ENCODE peak calls at places on chromosomes 2 and 18, in nine cellular contexts. U, Q, H, V, O, I, K, E and M are unnamed samples.

GRCh38 chr2:134232868-134233732 is 20.8 kb upstream of the MGAT5 start:
- DNase-seq in V (no peak), I (no peak), H (peak; percentile 48), O (peak; percentile 28), K (no peak), U (no peak), E (no peak), Q (no peak), M (peak; percentile 81)

GRCh38 chr18:48676756-48677368 is 138.0 kb downstream of the CTIF start:
- DNase-seq in H (peak; percentile 16), V (peak; percentile 82), I (peak; percentile 79), K (peak; percentile 86), E (peak; percentile 85), O (peak; percentile 27), U (no peak), Q (peak; percentile 61), M (peak; percentile 73)

GRCh38 chr2:67845557-67846114 is 217.2 kb downstream of the C1D start:
- DNase-seq in Q (no peak), V (no peak), H (no peak), U (no peak), K (no peak), O (no peak), I (no peak), E (no peak), M (no peak)

GRCh38 chr2:120502761-120503160 is 156.8 kb downstream of the INHBB start:
- DNase-seq in V (no peak), E (no peak), K (no peak), Q (no peak), U (no peak), O (no peak), I (no peak), H (no peak), M (no peak)

GRCh38 chr18:79643049-79643765 is 36.4 kb upstream of the CTDP1 start:
- DNase-seq in V (peak; percentile 72), I (no peak), Q (peak; percentile 37), K (no peak), U (peak; percentile 47), E (no peak), H (no peak), O (no peak), M (peak; percentile 13)

GRCh38 chr2:109457811-109458210 is 156.0 kb downstream of the SEPTIN10 start:
- DNase-seq in V (no peak), E (no peak), O (no peak), I (no peak), U (peak; percentile 58), Q (no peak), H (no peak), K (peak; percentile 66), M (no peak)

GRCh38 chr18:28114472-28114871 is 62.5 kb downstream of the CDH2 start:
- DNase-seq in U (no peak), E (no peak), V (no peak), H (peak; percentile 86), K (no peak), O (peak; percentile 63), Q (no peak), I (no peak), M (no peak)

GRCh38 chr2:239945751-239946569 is 79.2 kb downstream of the NDUFA10 start:
- DNase-seq in Q (no peak), I (peak; percentile 3), V (peak; percentile 32), E (no peak), O (no peak), U (peak; percentile 62), K (peak; percentile 54), H (no peak), M (no peak)

GRCh38 chr2:198004173-198004572 is 199.8 kb downstream of the PLCL1 start:
- DNase-seq in O (no peak), I (no peak), E (no peak), U (no peak), K (no peak), H (peak; percentile 2), Q (no peak), V (no peak), M (no peak)

GRCh38 chr2:204109681-204110080 is 173.1 kb downstream of the ICOS start:
- DNase-seq in H (no peak), U (no peak), K (no peak), V (no peak), I (peak; percentile 11), Q (no peak), O (no peak), E (no peak), M (no peak)

GRCh38 chr2:130241041-130241707 is 42.9 kb upstream of the TUBA3E start:
- DNase-seq in O (peak; percentile 57), H (peak; percentile 39), E (no peak), K (no peak), U (no peak), I (no peak), Q (no peak), V (no peak), M (no peak)

GRCh38 chr18:9404565-9405060 is 70.0 kb downstream of the TWSG1 start:
- DNase-seq in Q (peak; percentile 22), H (peak; percentile 70), O (no peak), I (no peak), E (no peak), U (no peak), V (no peak), K (no peak), M (no peak)

GRCh38 chr2:230932556-230933511 is 7.8 kb upstream of the GPR55 start:
- DNase-seq in U (peak; percentile 84), K (peak; percentile 63), I (no peak), O (peak; percentile 19), H (no peak), V (peak; percentile 57), Q (no peak), E (peak; percentile 36), M (no peak)

GRCh38 chr18:23977709-23978483 is 36.7 kb upstream of the TTC39C start:
- DNase-seq in O (no peak), E (no peak), Q (peak; percentile 44), I (no peak), H (peak; percentile 50), K (no peak), U (no peak), V (no peak), M (no peak)

GRCh38 chr18:61926532-61926931 is 33.7 kb upstream of the RNF152 start:
- DNase-seq in U (no peak), I (no peak), H (no peak), V (no peak), K (no peak), E (no peak), Q (no peak), O (no peak), M (no peak)

GRCh38 chr2:68643874-68644485 is 601 bp downstream of the PROKR1 start:
- DNase-seq in V (no peak), U (no peak), Q (no peak), E (no peak), K (no peak), I (no peak), H (no peak), O (no peak), M (no peak)

GRCh38 chr2:74919827-74920226 is 38.6 kb upstream of the POLE4 start:
- DNase-seq in I (peak; percentile 69), V (peak; percentile 83), E (peak; percentile 73), H (no peak), Q (peak; percentile 79), K (peak; percentile 65), U (no peak), O (peak; percentile 26), M (peak; percentile 62)

GRCh38 chr2:72945450-72946019 is 28.2 kb downstream of the EMX1 start:
- DNase-seq in V (no peak), E (no peak), I (no peak), K (no peak), Q (no peak), H (no peak), O (no peak), U (no peak), M (no peak)

GRCh38 chr18:30350263-30350662 is 692.3 kb downstream of the DSC3 start:
- DNase-seq in E (no peak), U (no peak), I (no peak), H (no peak), V (no peak), O (no peak), Q (no peak), K (no peak), M (no peak)

GRCh38 chr2:20106746-20107145 is 55.3 kb upstream of the LAPTM4A start:
- DNase-seq in H (no peak), Q (no peak), V (peak; percentile 68), E (peak; percentile 66), I (peak; percentile 87), O (peak; percentile 38), K (no peak), U (no peak), M (no peak)
- H3K4me3 ChIP-seq in H (no peak overlapping the region), Q (no peak overlapping the region), V (peak overlapping the region; percentile 19), E (peak overlapping the region; percentile 44), I (peak overlapping the region; percentile 46), O (peak overlapping the region; percentile 42), K (peak overlapping the region; percentile 45), U (peak overlapping the region; percentile 32), M (no peak overlapping the region)

DNA sequence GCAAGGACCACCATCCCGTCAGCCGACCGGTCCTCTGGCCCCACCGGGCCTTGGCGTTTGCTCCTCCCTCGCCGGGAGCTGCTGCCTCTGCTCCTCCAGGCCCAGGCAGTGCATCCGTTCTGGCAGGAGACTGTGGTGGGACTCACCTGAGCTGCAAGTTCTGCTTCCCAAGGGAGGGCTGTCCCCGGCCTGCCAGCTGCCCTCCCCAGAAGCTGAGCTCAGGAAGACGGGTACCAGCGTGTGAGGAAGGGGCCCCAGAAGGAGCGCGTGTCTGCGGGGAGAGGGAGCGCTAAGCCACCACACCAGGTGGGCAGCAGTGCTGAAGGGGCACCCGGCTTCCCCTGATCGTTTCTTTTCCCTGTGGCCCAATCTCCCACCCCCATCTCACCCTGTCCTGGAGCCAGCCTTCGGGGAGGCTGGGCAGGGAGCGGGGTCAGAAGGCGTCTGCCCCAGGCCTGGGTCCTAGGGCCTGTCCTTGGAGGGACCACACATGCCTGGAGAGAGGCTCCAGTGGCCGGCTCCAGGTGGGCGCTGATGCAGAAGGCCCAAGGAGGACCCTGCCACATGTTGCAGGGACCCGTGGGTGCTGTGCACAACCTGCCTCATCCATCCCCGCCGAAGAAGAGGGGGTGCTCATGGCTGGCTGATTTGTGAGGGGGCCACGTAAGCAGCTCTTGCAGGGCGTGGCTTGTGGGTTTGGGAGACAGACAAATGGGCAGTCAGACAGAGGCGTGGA is 2.5 kb upstream of the RTP5 start:
- DNase-seq in K (no peak), U (no peak), I (peak; percentile 16), H (no peak), V (no peak), Q (peak; percentile 34), O (no peak), E (no peak), M (no peak)
- H3K4me1 ChIP-seq in K (no peaks in the 10 kb centered on the region), U (peaks cover 21% of the 10 kb centered on the region), I (peaks cover 6% of the 10 kb centered on the region), H (no peaks in the 10 kb centered on the region), V (no peaks in the 10 kb centered on the region), Q (peaks cover 90% of the 10 kb centered on the region), O (no peaks in the 10 kb centered on the region), E (no peaks in the 10 kb centered on the region), M (no peaks in the 10 kb centered on the region)

GRCh38 chr2:229832499-229832898 is 89.3 kb downstream of the TRIP12 start:
- DNase-seq in U (no peak), H (no peak), V (no peak), K (no peak), Q (no peak), O (no peak), E (no peak), I (no peak), M (no peak)
- H3K36me3 ChIP-seq in U (peaks cover 64% of the 10 kb centered on the region), H (peaks cover 22% of the 10 kb centered on the region), V (peaks cover 75% of the 10 kb centered on the region), K (peaks cover 11% of the 10 kb centered on the region), Q (peaks cover 25% of the 10 kb centered on the region), O (peaks cover 38% of the 10 kb centered on the region), E (peaks cover 26% of the 10 kb centered on the region), I (no peaks in the 10 kb centered on the region), M (peaks cover 56% of the 10 kb centered on the region)

DNA sequence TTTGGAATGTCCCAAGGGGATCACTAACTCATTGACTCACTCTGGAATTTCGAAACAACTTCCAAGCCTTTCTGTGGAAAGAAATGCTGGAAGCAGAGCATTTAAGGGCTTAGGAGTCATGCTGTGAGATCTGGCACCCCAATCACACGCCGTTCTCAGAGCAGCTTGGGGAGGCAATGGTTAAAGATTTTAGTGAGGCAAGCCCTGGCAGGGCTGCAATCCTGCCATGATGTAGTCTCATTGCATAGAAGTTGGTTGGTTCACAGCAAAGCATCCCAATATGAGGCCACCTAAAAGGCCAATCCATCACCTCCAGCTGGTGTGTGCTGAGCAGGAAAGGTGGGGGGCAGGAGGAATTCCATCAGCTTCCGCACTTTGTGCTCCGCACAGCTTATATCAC is 1044.0 kb upstream of the POU3F3 start:
- DNase-seq in I (no peak), Q (no peak), V (no peak), O (no peak), K (no peak), U (no peak), E (no peak), H (peak; percentile 10), M (no peak)
- H3K4me3 ChIP-seq in I (no peak overlapping the region), Q (no peak overlapping the region), V (no peak overlapping the region), O (no peak overlapping the region), K (no peak overlapping the region), U (no peak overlapping the region), E (no peak overlapping the region), H (no peak overlapping the region), M (no peak overlapping the region)